ENCODE peak calls at places on chromosomes 4 and X, in four cellular contexts. C, R, J and F are unnamed samples.

GRCh38 chr4:23038626-23039245 is 346.0 kb downstream of the GBA3 start:
- DNase-seq in J (no peak), C (no peak), R (no peak), F (no peak)

GRCh38 chr4:113394730-113395530 is 345.5 kb downstream of the ANK2 start:
- DNase-seq in C (peak), R (peak), J (peak), F (peak)

GRCh38 chr4:9904976-9905587 is 116.2 kb downstream of the SLC2A9 start:
- DNase-seq in C (no peak), R (no peak), J (no peak), F (no peak)

GRCh38 chr4:82891728-82892466 is 944 bp upstream of the SEC31A start:
- DNase-seq in J (no peak), C (no peak), R (no peak), F (no peak)

GRCh38 chr4:112213091-112213490 is 18.5 kb upstream of the AP1AR start:
- DNase-seq in C (no peak), R (peak), J (no peak), F (no peak)

GRCh38 chr4:75051431-75051830 is 118.5 kb downstream of the PARM1 start:
- DNase-seq in C (no peak), R (no peak), J (no peak), F (no peak)

GRCh38 chr4:138053601-138054322 is 188.4 kb downstream of the SLC7A11 start:
- DNase-seq in C (no peak), R (no peak), J (no peak), F (no peak)

GRCh38 chr4:153950100-153950979 is 161.5 kb upstream of the SFRP2 start:
- DNase-seq in J (peak), C (no peak), R (peak), F (no peak)

GRCh38 chr4:126850286-126850685 is 782.5 kb upstream of the INTU start:
- DNase-seq in J (peak), R (no peak), C (no peak), F (no peak)

GRCh38 chr4:25500626-25501318 is 123.7 kb downstream of the ANAPC4 start:
- DNase-seq in J (no peak), C (no peak), R (no peak), F (peak)

GRCh38 chrX:96861228-96861627 is 22.5 kb upstream of the RPA4 start:
- DNase-seq in R (no peak), J (no peak), C (no peak), F (no peak)

GRCh38 chr4:2714071-2714770 is 41.9 kb downstream of the TNIP2 start:
- DNase-seq in C (no peak), R (no peak), J (no peak), F (no peak)

GRCh38 chr4:184899261-184900134 is 73.7 kb upstream of the ACSL1 start:
- DNase-seq in R (no peak), C (no peak), J (no peak), F (no peak)

GRCh38 chr4:48780867-48781219 is 764 bp upstream of the FRYL start:
- DNase-seq in J (no peak), C (no peak), R (peak), F (no peak)

GRCh38 chr4:159547645-159548308 is 444.9 kb downstream of the RAPGEF2 start:
- DNase-seq in J (no peak), C (no peak), R (no peak), F (no peak)

GRCh38 chr4:142383800-142384470 is 462.2 kb downstream of the INPP4B start:
- DNase-seq in R (no peak), C (no peak), J (no peak), F (no peak)

GRCh38 chr4:189941005-189941450 is 356 bp downstream of the FRG1 start:
- DNase-seq in R (no peak), C (no peak), J (no peak), F (peak)

GRCh38 chr4:6107114-6107791 is 89.0 kb upstream of the C4orf50 start:
- DNase-seq in J (no peak), C (no peak), R (no peak), F (no peak)

GRCh38 chr4:39308576-39308975 is 57.6 kb downstream of the RFC1 start:
- DNase-seq in C (no peak), J (no peak), R (no peak), F (no peak)

GRCh38 chrX:150094996-150095395 is 156.7 kb upstream of the EOLA2 start:
- DNase-seq in J (no peak), C (no peak), R (no peak), F (no peak)

GRCh38 chr4:81564025-81564424 is 92.3 kb upstream of the RASGEF1B start:
- DNase-seq in C (no peak), J (no peak), R (no peak), F (no peak)

GRCh38 chr4:127239902-127240575 is 392.7 kb upstream of the INTU start:
- DNase-seq in C (no peak), J (no peak), R (no peak), F (no peak)

GRCh38 chr4:162201673-162202072 is 37.9 kb upstream of the FSTL5 start:
- DNase-seq in C (no peak), R (no peak), J (no peak), F (no peak)

GRCh38 chr4:153790962-153791551 is 2.2 kb upstream of the SFRP2 start:
- DNase-seq in J (no peak), C (no peak), R (no peak), F (no peak)

DNA sequence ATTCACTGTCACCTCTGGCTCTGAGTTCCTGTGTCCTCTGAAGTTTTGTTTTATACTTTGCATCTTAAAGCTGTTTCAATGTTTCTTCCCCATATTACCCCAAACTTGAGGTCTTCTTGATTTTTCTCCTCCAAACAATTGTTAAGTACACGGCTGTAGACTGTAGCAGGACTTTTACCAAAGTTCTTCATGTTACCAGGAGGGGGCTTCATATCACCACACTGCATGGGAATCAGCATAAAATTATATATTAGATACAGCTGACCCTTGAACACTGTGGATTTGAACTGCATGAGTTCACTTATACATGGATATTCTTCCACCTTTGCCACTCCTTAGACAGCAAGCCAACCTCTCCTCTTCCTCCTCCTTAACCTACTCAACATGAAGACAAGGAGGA is 56.6 kb downstream of the SPATA18 start:
- DNase-seq in J (no peak), C (no peak), R (no peak), F (no peak)
- TF ChIP-seq FOXK2 in J (no peak), C (no peak), R (no peak), F (no peak)

GRCh38 chr4:107133965-107134364 is 97.9 kb upstream of the DKK2 start:
- DNase-seq in J (no peak), R (no peak), C (no peak), F (no peak)
- TF ChIP-seq FOXK2 in J (no peak), R (no peak), C (no peak), F (no peak)

GRCh38 chr4:100082852-100083251 is 107.4 kb downstream of the DDIT4L start:
- DNase-seq in C (no peak), J (no peak), R (no peak), F (no peak)

GRCh38 chr4:100083289-100083688 is 107.0 kb downstream of the DDIT4L start:
- DNase-seq in J (no peak), C (no peak), R (no peak), F (no peak)

GRCh38 chr4:100087743-100088142 is 102.5 kb downstream of the DDIT4L start:
- DNase-seq in J (no peak), C (no peak), R (no peak), F (no peak)

GRCh38 chr4:100084892-100085291 is 105.4 kb downstream of the DDIT4L start:
- DNase-seq in C (no peak), J (no peak), R (no peak), F (no peak)

DNA sequence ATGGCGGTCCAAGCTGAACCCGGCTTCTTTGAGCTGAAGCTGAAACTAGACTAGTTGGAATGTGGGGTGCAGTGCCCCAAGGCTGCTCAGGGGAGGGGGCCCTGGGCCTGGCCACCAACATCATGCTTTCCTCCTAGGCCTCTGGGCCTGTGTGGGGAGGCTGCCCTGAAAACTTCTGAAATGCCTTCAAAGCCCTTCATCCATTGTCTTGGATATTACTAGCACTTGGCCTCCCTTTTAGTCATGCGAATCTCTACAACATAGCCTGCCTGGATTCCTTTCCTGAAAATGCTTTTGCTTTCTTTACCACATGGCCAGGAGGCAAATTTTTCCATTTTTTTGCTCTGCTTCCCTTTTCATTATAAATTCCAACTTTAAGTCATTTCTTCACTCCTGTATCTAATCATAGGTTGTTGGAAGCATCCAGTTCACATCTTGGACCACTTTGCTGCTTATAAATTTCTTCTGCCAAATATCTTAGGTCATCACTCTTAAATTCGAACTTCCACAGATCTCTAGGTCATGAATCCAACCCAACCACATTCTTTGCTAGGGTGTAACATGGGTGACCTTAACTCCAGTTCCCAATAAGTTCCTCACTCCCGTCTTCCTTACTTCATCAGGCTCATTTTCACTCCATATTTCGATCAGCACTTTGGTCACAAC is 103.4 kb downstream of the DDIT4L start:
- DNase-seq in R (no peak), J (no peak), C (no peak), F (no peak)
- TF ChIP-seq FOXK2 in R (no peak), J (no peak), C (no peak), F (no peak)

GRCh38 chr4:16090306-16090705 is 6.5 kb upstream of the PROM1 start:
- DNase-seq in J (no peak), C (no peak), R (no peak), F (no peak)

GRCh38 chr4:16089156-16089555 is 5.3 kb upstream of the PROM1 start:
- DNase-seq in R (no peak), C (no peak), J (no peak), F (no peak)

GRCh38 chr4:16092682-16093319 is 9.0 kb upstream of the PROM1 start:
- DNase-seq in R (no peak), C (no peak), J (no peak), F (no peak)
- TF ChIP-seq FOXK2 in R (no peak), C (no peak), J (no peak), F (no peak)

DNA sequence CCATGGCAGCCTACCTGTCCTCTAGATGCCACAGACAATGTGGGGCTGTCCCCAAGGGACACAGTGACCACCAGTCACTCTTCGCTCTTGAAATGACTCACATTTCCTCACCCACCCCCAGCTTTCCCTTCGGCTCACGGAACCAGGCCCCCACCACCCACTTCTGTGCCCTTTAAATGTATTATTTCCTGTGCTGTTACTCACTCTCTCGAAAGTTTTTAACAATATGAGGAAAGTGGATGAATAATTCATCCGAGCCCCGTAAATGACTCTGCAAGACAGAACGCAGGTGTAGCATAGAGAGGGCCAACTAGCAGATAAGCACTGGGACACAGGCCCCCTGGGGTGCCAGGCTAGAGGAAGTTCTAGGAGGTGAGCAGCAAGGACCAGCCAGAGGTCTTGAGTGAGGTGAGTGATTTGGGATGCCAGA is 179.5 kb upstream of the TBL1X start:
- DNase-seq in R (no peak), J (no peak), C (no peak), F (no peak)
- TF ChIP-seq FOXK2 in R (no peak), J (no peak), C (no peak), F (no peak)

DNA sequence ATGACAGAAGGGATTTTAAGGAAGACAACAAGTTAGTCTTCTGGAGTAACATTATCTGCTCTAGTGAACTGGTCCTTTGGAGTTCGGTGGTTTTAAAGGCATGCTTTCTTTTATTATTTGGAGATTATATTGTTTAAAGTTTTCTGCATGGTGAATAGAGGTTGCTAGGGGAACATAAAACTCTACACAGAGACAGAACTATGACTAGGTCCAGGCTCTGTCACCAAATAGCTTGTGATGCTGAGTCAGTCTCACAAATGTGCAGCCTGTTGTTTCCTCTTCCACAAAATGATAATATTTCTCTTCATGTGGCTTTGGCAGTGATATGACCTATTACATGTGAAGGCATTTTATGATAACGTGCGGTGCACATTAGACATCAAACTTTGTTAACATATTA is 132.6 kb downstream of the PACRGL start:
- DNase-seq in C (no peak), R (no peak), J (no peak), F (no peak)
- TF ChIP-seq FOXK2 in C (no peak), R (no peak), J (no peak), F (no peak)

GRCh38 chr4:7933631-7934510 is 5.8 kb downstream of the AFAP1 start:
- DNase-seq in C (no peak), R (no peak), J (no peak), F (no peak)
- TF ChIP-seq FOXK2 in C (no peak), R (no peak), J (no peak), F (no peak)

GRCh38 chr4:1644906-1645657 is 39.0 kb downstream of the FAM53A start:
- DNase-seq in R (no peak), J (no peak), C (no peak), F (no peak)
- TF ChIP-seq FOXK2 in R (no peak), J (no peak), C (no peak), F (no peak)